ENCODE peak calls at places on chromosomes 11 and 22, in ten cellular contexts. One of them, this sample, is unnamed.

GRCh38 chr22:29205598-29206371 is at the start of gene EMID1:
- DNase-seq in stimulated activated CD8-positive, alpha-beta memory T cell treated with anti-CD3 and anti-CD28 coated beads, Interleukin-12 subunit alpha, Interleukin-12 subunit beta, amount 100 ng/mL, for 4 hours: no peak
- DNase-seq in activated T-cell treated with anti-CD3 and anti-CD28 coated beads for 48 hours: peak
- DNase-seq in kidney: peak
- DNase-seq in psoas muscle: peak
- DNase-seq in ELR: peak
- DNase-seq in NCI-H510A: no peak
- DNase-seq in fibroblast of pulmonary artery: peak
- DNase-seq in stimulated activated CD4-positive, alpha-beta T cell treated with anti-CD3 and anti-CD28 coated beads, Interleukin-4, amount 100 ng/mL, for 24 hours: peak
- DNase-seq in dorsolateral prefrontal cortex: no peak
- DNase-seq in this sample: peak

GRCh38 chr11:120235024-120235628 is 4.8 kb upstream of the POU2F3 start:
- DNase-seq in stimulated activated CD8-positive, alpha-beta memory T cell treated with anti-CD3 and anti-CD28 coated beads, Interleukin-12 subunit alpha, Interleukin-12 subunit beta, amount 100 ng/mL, for 4 hours: no peak
- DNase-seq in activated T-cell treated with anti-CD3 and anti-CD28 coated beads for 48 hours: peak
- DNase-seq in kidney: peak
- DNase-seq in psoas muscle: no peak
- DNase-seq in ELR: peak
- DNase-seq in NCI-H510A: peak
- DNase-seq in fibroblast of pulmonary artery: peak
- DNase-seq in stimulated activated CD4-positive, alpha-beta T cell treated with anti-CD3 and anti-CD28 coated beads, Interleukin-4, amount 100 ng/mL, for 24 hours: peak
- DNase-seq in dorsolateral prefrontal cortex: no peak
- DNase-seq in this sample: peak

GRCh38 chr11:116452447-116452846 is 320.3 kb downstream of the BUD13 start:
- DNase-seq in stimulated activated CD8-positive, alpha-beta memory T cell treated with anti-CD3 and anti-CD28 coated beads, Interleukin-12 subunit alpha, Interleukin-12 subunit beta, amount 100 ng/mL, for 4 hours: no peak
- DNase-seq in activated T-cell treated with anti-CD3 and anti-CD28 coated beads for 48 hours: no peak
- DNase-seq in kidney: no peak
- DNase-seq in psoas muscle: no peak
- DNase-seq in ELR: no peak
- DNase-seq in NCI-H510A: no peak
- DNase-seq in fibroblast of pulmonary artery: no peak
- DNase-seq in stimulated activated CD4-positive, alpha-beta T cell treated with anti-CD3 and anti-CD28 coated beads, Interleukin-4, amount 100 ng/mL, for 24 hours: no peak
- DNase-seq in dorsolateral prefrontal cortex: no peak
- DNase-seq in this sample: no peak

GRCh38 chr11:84419576-84419975 is 1133.4 kb upstream of the CCDC90B start:
- DNase-seq in stimulated activated CD8-positive, alpha-beta memory T cell treated with anti-CD3 and anti-CD28 coated beads, Interleukin-12 subunit alpha, Interleukin-12 subunit beta, amount 100 ng/mL, for 4 hours: no peak
- DNase-seq in activated T-cell treated with anti-CD3 and anti-CD28 coated beads for 48 hours: no peak
- DNase-seq in kidney: no peak
- DNase-seq in psoas muscle: no peak
- DNase-seq in ELR: no peak
- DNase-seq in NCI-H510A: no peak
- DNase-seq in fibroblast of pulmonary artery: no peak
- DNase-seq in stimulated activated CD4-positive, alpha-beta T cell treated with anti-CD3 and anti-CD28 coated beads, Interleukin-4, amount 100 ng/mL, for 24 hours: no peak
- DNase-seq in dorsolateral prefrontal cortex: no peak
- DNase-seq in this sample: no peak

GRCh38 chr11:132125855-132126841 is 755.7 kb downstream of the NTM start:
- DNase-seq in stimulated activated CD8-positive, alpha-beta memory T cell treated with anti-CD3 and anti-CD28 coated beads, Interleukin-12 subunit alpha, Interleukin-12 subunit beta, amount 100 ng/mL, for 4 hours: no peak
- DNase-seq in activated T-cell treated with anti-CD3 and anti-CD28 coated beads for 48 hours: no peak
- DNase-seq in kidney: no peak
- DNase-seq in psoas muscle: peak
- DNase-seq in ELR: peak
- DNase-seq in NCI-H510A: peak
- DNase-seq in fibroblast of pulmonary artery: peak
- DNase-seq in stimulated activated CD4-positive, alpha-beta T cell treated with anti-CD3 and anti-CD28 coated beads, Interleukin-4, amount 100 ng/mL, for 24 hours: no peak
- DNase-seq in dorsolateral prefrontal cortex: peak
- DNase-seq in this sample: no peak

GRCh38 chr22:19998991-19999820 is 17.4 kb downstream of the ARVCF start:
- DNase-seq in stimulated activated CD8-positive, alpha-beta memory T cell treated with anti-CD3 and anti-CD28 coated beads, Interleukin-12 subunit alpha, Interleukin-12 subunit beta, amount 100 ng/mL, for 4 hours: no peak
- DNase-seq in activated T-cell treated with anti-CD3 and anti-CD28 coated beads for 48 hours: no peak
- DNase-seq in kidney: peak
- DNase-seq in psoas muscle: peak
- DNase-seq in ELR: no peak
- DNase-seq in NCI-H510A: no peak
- DNase-seq in fibroblast of pulmonary artery: no peak
- DNase-seq in stimulated activated CD4-positive, alpha-beta T cell treated with anti-CD3 and anti-CD28 coated beads, Interleukin-4, amount 100 ng/mL, for 24 hours: no peak
- DNase-seq in dorsolateral prefrontal cortex: no peak
- DNase-seq in this sample: no peak

GRCh38 chr11:102476069-102476468 is 23.5 kb upstream of the TMEM123 start:
- DNase-seq in stimulated activated CD8-positive, alpha-beta memory T cell treated with anti-CD3 and anti-CD28 coated beads, Interleukin-12 subunit alpha, Interleukin-12 subunit beta, amount 100 ng/mL, for 4 hours: no peak
- DNase-seq in activated T-cell treated with anti-CD3 and anti-CD28 coated beads for 48 hours: no peak
- DNase-seq in kidney: no peak
- DNase-seq in psoas muscle: no peak
- DNase-seq in ELR: peak
- DNase-seq in NCI-H510A: no peak
- DNase-seq in fibroblast of pulmonary artery: peak
- DNase-seq in stimulated activated CD4-positive, alpha-beta T cell treated with anti-CD3 and anti-CD28 coated beads, Interleukin-4, amount 100 ng/mL, for 24 hours: no peak
- DNase-seq in dorsolateral prefrontal cortex: no peak
- DNase-seq in this sample: no peak

GRCh38 chr22:24459911-24460310 is 32.5 kb downstream of the ADORA2A start:
- DNase-seq in stimulated activated CD8-positive, alpha-beta memory T cell treated with anti-CD3 and anti-CD28 coated beads, Interleukin-12 subunit alpha, Interleukin-12 subunit beta, amount 100 ng/mL, for 4 hours: no peak
- DNase-seq in activated T-cell treated with anti-CD3 and anti-CD28 coated beads for 48 hours: no peak
- DNase-seq in kidney: no peak
- DNase-seq in psoas muscle: no peak
- DNase-seq in ELR: no peak
- DNase-seq in NCI-H510A: no peak
- DNase-seq in fibroblast of pulmonary artery: no peak
- DNase-seq in stimulated activated CD4-positive, alpha-beta T cell treated with anti-CD3 and anti-CD28 coated beads, Interleukin-4, amount 100 ng/mL, for 24 hours: no peak
- DNase-seq in dorsolateral prefrontal cortex: no peak
- DNase-seq in this sample: no peak

GRCh38 chr11:86274503-86274902 is 27.5 kb upstream of the HIKESHI start:
- DNase-seq in stimulated activated CD8-positive, alpha-beta memory T cell treated with anti-CD3 and anti-CD28 coated beads, Interleukin-12 subunit alpha, Interleukin-12 subunit beta, amount 100 ng/mL, for 4 hours: no peak
- DNase-seq in activated T-cell treated with anti-CD3 and anti-CD28 coated beads for 48 hours: no peak
- DNase-seq in kidney: no peak
- DNase-seq in psoas muscle: no peak
- DNase-seq in ELR: peak
- DNase-seq in NCI-H510A: no peak
- DNase-seq in fibroblast of pulmonary artery: no peak
- DNase-seq in stimulated activated CD4-positive, alpha-beta T cell treated with anti-CD3 and anti-CD28 coated beads, Interleukin-4, amount 100 ng/mL, for 24 hours: no peak
- DNase-seq in dorsolateral prefrontal cortex: no peak
- DNase-seq in this sample: no peak